ENCODE peak calls at places on chromosomes 2 and 18, in four cellular contexts. D, J, T and K are unnamed samples. For H3K9me1, the result is how much of the 10 kb centered on the place peaks cover.

GRCh38 chr2:211161236-211161635 is 604.8 kb downstream of the CPS1 start:
- DNase-seq in D (no peak), J (no peak), T (no peak), K (no peak)

GRCh38 chr2:28444951-28445350 is 50.9 kb upstream of the PLB1 start:
- DNase-seq in D (no peak), J (no peak), T (no peak), K (no peak)

GRCh38 chr2:103196834-103197233 is 435.0 kb downstream of the TMEM182 start:
- DNase-seq in D (no peak), J (no peak), T (no peak), K (no peak)

GRCh38 chr2:213696427-213696826 is 412.2 kb downstream of the SPAG16 start:
- DNase-seq in D (no peak), J (no peak), T (no peak), K (no peak)

GRCh38 chr18:23880931-23881330 is 133.6 kb upstream of the TTC39C start:
- DNase-seq in D (no peak), J (no peak), T (no peak), K (peak)

GRCh38 chr18:80106482-80107051 is 2.5 kb upstream of the ADNP2 start:
- DNase-seq in D (peak), J (no peak), T (no peak), K (no peak)

GRCh38 chr18:903703-904102 is 968 bp upstream of the ADCYAP1 start:
- DNase-seq in D (peak), J (peak), T (peak), K (peak)

GRCh38 chr2:231174211-231174651 is 24.2 kb upstream of the ARMC9 start:
- DNase-seq in D (no peak), J (peak), T (no peak), K (no peak)

GRCh38 chr2:81234711-81235110 is 930.2 kb upstream of the LRRTM1 start:
- DNase-seq in D (no peak), J (no peak), T (no peak), K (no peak)

GRCh38 chr2:153819501-153819900 is 52.2 kb upstream of the GALNT13 start:
- DNase-seq in D (no peak), J (no peak), T (no peak), K (no peak)

GRCh38 chr2:241882090-241882625 is 12.6 kb downstream of the RTP5 start:
- DNase-seq in D (no peak), J (no peak), T (peak), K (no peak)

GRCh38 chr2:84847326-84848050 is 33.4 kb downstream of the TRABD2A start:
- DNase-seq in D (no peak), J (no peak), T (no peak), K (no peak)

GRCh38 chr18:9619990-9620389 is 5.6 kb upstream of the PPP4R1 start:
- DNase-seq in D (peak), J (no peak), T (no peak), K (no peak)

GRCh38 chr2:215031330-215031729 is 107.1 kb downstream of the ABCA12 start:
- DNase-seq in D (no peak), J (no peak), T (no peak), K (no peak)

GRCh38 chr2:106020821-106021316 is 173.2 kb downstream of the UXS1 start:
- DNase-seq in D (no peak), J (no peak), T (no peak), K (no peak)

GRCh38 chr2:31413025-31413424 is 1.5 kb downstream of the XDH start:
- DNase-seq in D (peak), J (no peak), T (no peak), K (no peak)

DNA sequence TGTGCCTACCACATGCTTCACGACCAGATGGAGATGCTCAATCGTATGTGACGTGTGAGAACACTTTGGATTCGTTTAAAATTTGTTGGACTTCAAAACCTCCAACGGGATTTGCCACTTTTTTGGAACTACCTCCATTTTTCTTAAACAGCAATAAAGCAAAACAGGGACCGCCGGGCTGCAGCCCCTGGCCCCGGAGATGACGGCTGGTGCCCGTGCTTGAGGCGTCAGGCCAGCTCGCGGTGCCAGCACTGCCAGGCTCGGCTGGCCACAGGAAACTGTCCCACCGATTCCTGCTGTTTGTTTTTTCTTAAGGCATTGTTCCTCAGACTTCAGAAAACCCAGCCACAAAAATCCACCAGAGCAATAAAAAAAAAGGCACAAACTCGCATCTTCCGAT is 204.2 kb downstream of the TWIST2 start:
- DNase-seq in D (no peak), J (no peak), T (no peak), K (no peak)
- H3K9me1 ChIP-seq in D (under half), J (under half), T (under half), K (under half)

GRCh38 chr2:148675708-148676107 is 31.2 kb downstream of the EPC2 start:
- DNase-seq in D (peak), J (peak), T (no peak), K (no peak)
- H3K9me1 ChIP-seq in D (under half), J (under half), T (under half), K (under half)

DNA sequence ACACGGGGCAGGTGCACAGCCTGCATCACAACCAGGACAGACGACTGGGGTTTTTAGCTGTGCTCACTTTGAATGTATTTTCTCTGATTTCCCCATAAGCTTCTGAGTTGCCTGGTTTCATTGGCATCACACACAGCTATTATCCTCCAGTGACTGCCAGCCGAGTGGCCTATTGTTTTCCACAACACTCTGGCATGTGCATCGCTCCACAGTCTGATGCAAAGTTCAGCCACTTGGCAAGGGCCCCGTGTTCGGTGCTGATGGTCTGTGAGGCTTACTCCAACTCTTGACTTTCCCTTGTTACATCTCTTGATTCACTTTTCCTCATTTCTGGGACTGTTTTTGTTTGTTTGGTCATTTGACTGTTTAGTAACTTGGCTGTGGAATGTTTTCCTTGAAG is 593.1 kb downstream of the CBLN2 start:
- DNase-seq in D (no peak), J (no peak), T (no peak), K (no peak)
- H3K9me1 ChIP-seq in D (under half), J (under half), T (under half), K (under half)

DNA sequence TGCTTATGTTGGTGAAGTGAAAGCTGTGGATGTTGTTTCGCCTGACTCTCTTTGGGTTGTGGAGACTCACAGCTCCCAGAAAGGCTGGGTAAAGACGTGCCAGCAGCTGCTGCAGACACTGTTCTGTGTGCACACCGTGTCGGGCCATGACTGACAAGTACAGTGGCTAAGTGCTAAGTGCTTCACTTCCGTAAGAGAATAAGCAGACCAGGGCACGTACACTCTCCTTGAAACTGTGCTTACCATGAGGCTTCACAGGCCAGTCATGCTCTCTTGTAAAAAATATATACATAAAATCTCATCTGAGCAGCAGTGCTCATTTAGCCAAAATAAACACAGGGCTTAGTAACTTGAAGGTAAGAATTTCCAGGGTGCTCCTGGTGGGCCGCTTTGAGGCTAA is 86.0 kb downstream of the NRP2 start:
- DNase-seq in D (peak), J (no peak), T (no peak), K (no peak)
- H3K9me1 ChIP-seq in D (under half), J (under half), T (under half), K (under half)

GRCh38 chr18:59008302-59008974 is 131.2 kb upstream of the SEC11C start:
- DNase-seq in D (peak), J (no peak), T (no peak), K (peak)
- H3K9me1 ChIP-seq in D (under half), J (under half), T (under half), K (under half)

DNA sequence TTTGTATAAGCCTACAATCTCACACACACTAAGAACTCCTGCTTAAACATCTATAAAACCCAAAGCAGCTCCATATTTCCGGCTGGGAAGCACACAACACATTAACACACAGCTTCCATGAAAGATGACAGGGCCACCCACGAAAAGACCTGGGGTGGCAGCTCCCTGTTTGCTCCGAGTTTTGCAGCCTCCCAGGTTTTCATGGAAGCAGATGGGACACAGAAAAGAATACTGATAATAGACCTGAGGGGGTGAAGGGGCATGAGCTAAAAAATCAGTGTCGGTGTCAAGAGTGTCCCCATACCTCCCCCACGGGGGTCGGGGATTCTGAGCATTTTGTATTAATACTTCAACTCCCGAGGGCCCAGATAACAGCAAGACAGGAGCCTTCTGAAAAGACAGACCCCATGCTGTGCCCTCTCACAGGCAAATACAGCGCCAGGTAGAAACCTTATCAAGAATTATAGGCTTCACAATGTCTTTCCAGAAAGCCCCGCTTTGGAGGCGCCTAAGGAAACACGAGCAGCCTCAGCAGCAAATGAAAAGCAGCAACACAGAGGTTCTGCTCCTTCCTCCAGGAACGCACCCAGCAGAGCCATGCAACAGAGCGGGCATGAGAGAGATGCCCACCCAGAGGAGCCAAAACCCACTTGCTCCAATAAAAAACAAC is 50.5 kb downstream of the ZNF516 start:
- DNase-seq in D (no peak), J (no peak), T (no peak), K (no peak)
- H3K9me1 ChIP-seq in D (under half), J (under half), T (under half), K (under half)